ENCODE peak calls at places on chromosome 7, in five cellular contexts. D, J, T, S and V are unnamed samples.

GRCh38 chr7:149714081-149714909 is 59.1 kb downstream of the ZNF467 start:
- DNase-seq in J (peak), D (peak), T (peak), S (peak), V (peak)

GRCh38 chr7:115363916-115364315 is 442.0 kb downstream of the MDFIC start:
- DNase-seq in D (no peak), S (no peak), T (no peak), J (no peak), V (no peak)

GRCh38 chr7:80729586-80730320 is 91.3 kb downstream of the CD36 start:
- DNase-seq in T (no peak), J (no peak), S (no peak), D (no peak), V (no peak)

GRCh38 chr7:88013981-88014380 is 79.9 kb downstream of the ADAM22 start:
- DNase-seq in J (no peak), S (no peak), D (no peak), T (no peak), V (no peak)

GRCh38 chr7:33757050-33757449 is 148.3 kb upstream of the BMPER start:
- DNase-seq in J (no peak), S (no peak), D (no peak), T (no peak), V (no peak)

GRCh38 chr7:80772347-80773101 is 134.1 kb downstream of the CD36 start:
- DNase-seq in J (no peak), S (no peak), D (no peak), T (no peak), V (no peak)

GRCh38 chr7:150322833-150323681 is at the start of the genes ACTR3C and LRRC61:
- DNase-seq in S (peak), J (no peak), D (peak), T (peak), V (peak)

GRCh38 chr7:105675873-105676484 is 94.7 kb upstream of the EFCAB10 start:
- DNase-seq in J (no peak), S (no peak), D (peak), T (no peak), V (no peak)

GRCh38 chr7:54878339-54878738 is 119.3 kb upstream of the SEC61G start:
- DNase-seq in S (no peak), D (no peak), J (no peak), T (no peak), V (no peak)

GRCh38 chr7:37247881-37248280 is 200.8 kb downstream of the ELMO1 start:
- DNase-seq in J (no peak), D (no peak), T (peak), S (no peak), V (no peak)

GRCh38 chr7:85734823-85735222 is 548.0 kb upstream of the SEMA3D start:
- DNase-seq in S (no peak), J (no peak), T (no peak), D (no peak), V (no peak)

GRCh38 chr7:13990319-13990983 is 985 bp upstream of the ETV1 start:
- DNase-seq in J (no peak), T (peak), S (peak), D (peak), V (peak)

GRCh38 chr7:41886906-41887311 is 184.0 kb upstream of the INHBA start:
- DNase-seq in T (peak), J (peak), S (peak), D (no peak), V (peak)

GRCh38 chr7:8938036-8938435 is 504.6 kb downstream of the NXPH1 start:
- DNase-seq in J (no peak), S (no peak), D (no peak), T (no peak), V (peak)

GRCh38 chr7:32163141-32163806 is 93.1 kb upstream of the PDE1C start:
- DNase-seq in T (no peak), S (no peak), D (no peak), J (no peak), V (peak)

GRCh38 chr7:1975179-1975578 is 257.6 kb downstream of the MAD1L1 start:
- DNase-seq in S (peak), D (no peak), T (no peak), J (no peak), V (no peak)

GRCh38 chr7:93910076-93910994 is 4.0 kb downstream of the GNGT1 start:
- DNase-seq in D (peak), S (no peak), J (peak), T (no peak), V (no peak)

GRCh38 chr7:64890761-64891666 is 12.1 kb upstream of the ZNF273 start:
- DNase-seq in S (no peak), T (no peak), J (no peak), D (no peak), V (no peak)

GRCh38 chr7:51031216-51031615 is 248.5 kb upstream of the GRB10 start:
- DNase-seq in D (no peak), T (no peak), J (no peak), S (no peak), V (no peak)

GRCh38 chr7:158782638-158783490 is 46.4 kb downstream of the ESYT2 start:
- DNase-seq in T (peak), J (no peak), S (no peak), D (no peak), V (peak)

GRCh38 chr7:13851756-13852155 is 137.7 kb downstream of the ETV1 start:
- DNase-seq in D (no peak), S (no peak), T (peak), J (peak), V (no peak)

GRCh38 chr7:27203964-27204594 is 4.2 kb upstream of the HOXA13 start:
- DNase-seq in T (no peak), J (no peak), S (no peak), D (no peak), V (no peak)

GRCh38 chr7:27910341-27910740 is 170.4 kb downstream of the TAX1BP1 start:
- DNase-seq in T (no peak), S (no peak), D (no peak), J (no peak), V (no peak)

GRCh38 chr7:66150471-66150870 is 35.8 kb downstream of the CRCP start:
- DNase-seq in T (no peak), D (peak), S (peak), J (no peak), V (peak)

GRCh38 chr7:96685353-96685752 is 24.3 kb downstream of the SEM1 start:
- DNase-seq in S (no peak), D (no peak), T (no peak), J (no peak), V (no peak)

GRCh38 chr7:47536705-47537611 is 45.0 kb downstream of the TNS3 start:
- DNase-seq in S (peak), T (peak), D (no peak), J (peak), V (peak)

GRCh38 chr7:26646666-26647065 is 217.7 kb downstream of the SKAP2 start:
- DNase-seq in J (no peak), S (no peak), T (no peak), D (no peak), V (no peak)

GRCh38 chr7:142957723-142958122 is 4.4 kb downstream of the KEL start:
- DNase-seq in S (no peak), T (peak), J (no peak), D (no peak), V (no peak)

GRCh38 chr7:12623885-12624498 is 53.5 kb downstream of the SCIN start:
- DNase-seq in S (no peak), T (peak), J (no peak), D (no peak), V (no peak)

GRCh38 chr7:79332091-79332490 is 121.4 kb downstream of the MAGI2 start:
- DNase-seq in J (no peak), D (no peak), T (no peak), S (no peak), V (no peak)

GRCh38 chr7:81583882-81584533 is 185.8 kb downstream of the HGF start:
- DNase-seq in S (no peak), T (no peak), D (no peak), J (no peak), V (no peak)